ENCODE peak calls at places on chromosome 1, in ten cellular contexts. One of them, this sample, is unnamed.

GRCh38 chr1:63983391-63984256 is 209.8 kb downstream of the ROR1 start:
- DNase-seq in MCF 10A: no peak
- DNase-seq in hepatocyte: no peak
- DNase-seq in fibroblast of mammary gland: no peak
- DNase-seq in IMR-90: no peak
- DNase-seq in cardiac muscle cell: peak; percentile 4
- DNase-seq in fibroblast of lung: peak; percentile 30
- DNase-seq in left ventricle myocardium inferior: no peak
- DNase-seq in neural crest cell: no peak
- DNase-seq in astrocyte of the spinal cord: no peak
- DNase-seq in this sample: no peak

GRCh38 chr1:186812560-186812959 is 16.2 kb upstream of the PLA2G4A start:
- DNase-seq in MCF 10A: peak; percentile 65
- DNase-seq in hepatocyte: no peak
- DNase-seq in fibroblast of mammary gland: peak; percentile 86
- DNase-seq in IMR-90: peak; percentile 96
- DNase-seq in cardiac muscle cell: no peak
- DNase-seq in fibroblast of lung: peak; percentile 99
- DNase-seq in left ventricle myocardium inferior: no peak
- DNase-seq in neural crest cell: no peak
- DNase-seq in astrocyte of the spinal cord: peak; percentile 97
- DNase-seq in this sample: no peak

GRCh38 chr1:79775402-79775801 is 768.9 kb upstream of the ADGRL4 start:
- DNase-seq in MCF 10A: no peak
- DNase-seq in hepatocyte: no peak
- DNase-seq in fibroblast of mammary gland: no peak
- DNase-seq in IMR-90: no peak
- DNase-seq in cardiac muscle cell: no peak
- DNase-seq in fibroblast of lung: no peak
- DNase-seq in left ventricle myocardium inferior: no peak
- DNase-seq in neural crest cell: no peak
- DNase-seq in astrocyte of the spinal cord: no peak
- DNase-seq in this sample: no peak

GRCh38 chr1:218383681-218384080 is 38.5 kb downstream of the TGFB2 start:
- DNase-seq in MCF 10A: peak; percentile 95
- DNase-seq in hepatocyte: no peak
- DNase-seq in fibroblast of mammary gland: peak; percentile 12
- DNase-seq in IMR-90: no peak
- DNase-seq in cardiac muscle cell: no peak
- DNase-seq in fibroblast of lung: no peak
- DNase-seq in left ventricle myocardium inferior: no peak
- DNase-seq in neural crest cell: no peak
- DNase-seq in astrocyte of the spinal cord: no peak
- DNase-seq in this sample: no peak

GRCh38 chr1:107787299-107787698 is 177.7 kb downstream of the VAV3 start:
- DNase-seq in MCF 10A: peak; percentile 33
- DNase-seq in hepatocyte: no peak
- DNase-seq in fibroblast of mammary gland: peak; percentile 2
- DNase-seq in IMR-90: no peak
- DNase-seq in cardiac muscle cell: no peak
- DNase-seq in fibroblast of lung: no peak
- DNase-seq in left ventricle myocardium inferior: no peak
- DNase-seq in neural crest cell: no peak
- DNase-seq in astrocyte of the spinal cord: no peak
- DNase-seq in this sample: no peak

GRCh38 chr1:163290025-163290610 is 31.6 kb upstream of the NUF2 start:
- DNase-seq in MCF 10A: peak; percentile 91
- DNase-seq in hepatocyte: no peak
- DNase-seq in fibroblast of mammary gland: peak; percentile 61
- DNase-seq in IMR-90: peak; percentile 49
- DNase-seq in cardiac muscle cell: no peak
- DNase-seq in fibroblast of lung: no peak
- DNase-seq in left ventricle myocardium inferior: no peak
- DNase-seq in neural crest cell: no peak
- DNase-seq in astrocyte of the spinal cord: no peak
- DNase-seq in this sample: no peak

GRCh38 chr1:159953866-159954515 is at the start of gene SLAMF9:
- DNase-seq in MCF 10A: peak; percentile 23
- DNase-seq in hepatocyte: no peak
- DNase-seq in fibroblast of mammary gland: peak; percentile 72
- DNase-seq in IMR-90: peak; percentile 70
- DNase-seq in cardiac muscle cell: no peak
- DNase-seq in fibroblast of lung: peak; percentile 59
- DNase-seq in left ventricle myocardium inferior: no peak
- DNase-seq in neural crest cell: no peak
- DNase-seq in astrocyte of the spinal cord: peak; percentile 44
- DNase-seq in this sample: no peak

GRCh38 chr1:23424171-23424959 is at the start of gene TCEA3:
- DNase-seq in MCF 10A: no peak
- DNase-seq in hepatocyte: peak; percentile 77
- DNase-seq in fibroblast of mammary gland: no peak
- DNase-seq in IMR-90: no peak
- DNase-seq in cardiac muscle cell: peak; percentile 88
- DNase-seq in fibroblast of lung: no peak
- DNase-seq in left ventricle myocardium inferior: peak; percentile 68
- DNase-seq in neural crest cell: no peak
- DNase-seq in astrocyte of the spinal cord: no peak
- DNase-seq in this sample: no peak

GRCh38 chr1:155120253-155120652 is 7.4 kb upstream of the EFNA1 start:
- DNase-seq in MCF 10A: no peak
- DNase-seq in hepatocyte: no peak
- DNase-seq in fibroblast of mammary gland: no peak
- DNase-seq in IMR-90: no peak
- DNase-seq in cardiac muscle cell: no peak
- DNase-seq in fibroblast of lung: no peak
- DNase-seq in left ventricle myocardium inferior: no peak
- DNase-seq in neural crest cell: no peak
- DNase-seq in astrocyte of the spinal cord: no peak
- DNase-seq in this sample: no peak

GRCh38 chr1:155121249-155121648 is 6.4 kb upstream of the EFNA1 start:
- DNase-seq in MCF 10A: no peak
- DNase-seq in hepatocyte: no peak
- DNase-seq in fibroblast of mammary gland: no peak
- DNase-seq in IMR-90: no peak
- DNase-seq in cardiac muscle cell: no peak
- DNase-seq in fibroblast of lung: no peak
- DNase-seq in left ventricle myocardium inferior: no peak
- DNase-seq in neural crest cell: no peak
- DNase-seq in astrocyte of the spinal cord: no peak
- DNase-seq in this sample: no peak

GRCh38 chr1:155113450-155113985 is 14.2 kb upstream of the EFNA1 start:
- DNase-seq in MCF 10A: no peak
- DNase-seq in hepatocyte: no peak
- DNase-seq in fibroblast of mammary gland: no peak
- DNase-seq in IMR-90: no peak
- DNase-seq in cardiac muscle cell: no peak
- DNase-seq in fibroblast of lung: no peak
- DNase-seq in left ventricle myocardium inferior: no peak
- DNase-seq in neural crest cell: no peak
- DNase-seq in astrocyte of the spinal cord: no peak
- DNase-seq in this sample: no peak

GRCh38 chr1:155116113-155116764 is 11.4 kb upstream of the EFNA1 start:
- DNase-seq in MCF 10A: no peak
- DNase-seq in hepatocyte: no peak
- DNase-seq in fibroblast of mammary gland: no peak
- DNase-seq in IMR-90: no peak
- DNase-seq in cardiac muscle cell: no peak
- DNase-seq in fibroblast of lung: no peak
- DNase-seq in left ventricle myocardium inferior: no peak
- DNase-seq in neural crest cell: no peak
- DNase-seq in astrocyte of the spinal cord: no peak
- DNase-seq in this sample: no peak

GRCh38 chr1:155117610-155118009 is 10.1 kb upstream of the EFNA1 start:
- DNase-seq in MCF 10A: no peak
- DNase-seq in hepatocyte: no peak
- DNase-seq in fibroblast of mammary gland: no peak
- DNase-seq in IMR-90: no peak
- DNase-seq in cardiac muscle cell: no peak
- DNase-seq in fibroblast of lung: no peak
- DNase-seq in left ventricle myocardium inferior: no peak
- DNase-seq in neural crest cell: no peak
- DNase-seq in astrocyte of the spinal cord: no peak
- DNase-seq in this sample: no peak
- TF ChIP-seq CTCF in MCF 10A: no peak
- TF ChIP-seq CTCF in hepatocyte: no peak
- TF ChIP-seq CTCF in fibroblast of mammary gland: no peak
- TF ChIP-seq CTCF in IMR-90: no peak
- TF ChIP-seq CTCF in cardiac muscle cell: no peak
- TF ChIP-seq CTCF in fibroblast of lung: no peak
- TF ChIP-seq CTCF in left ventricle myocardium inferior: no peak
- TF ChIP-seq CTCF in neural crest cell: no peak
- TF ChIP-seq CTCF in astrocyte of the spinal cord: no peak
- TF ChIP-seq CTCF in this sample: no peak

GRCh38 chr1:37922767-37923550 is 23.9 kb downstream of the INPP5B start:
- DNase-seq in MCF 10A: no peak
- DNase-seq in hepatocyte: no peak
- DNase-seq in fibroblast of mammary gland: no peak
- DNase-seq in IMR-90: no peak
- DNase-seq in cardiac muscle cell: no peak
- DNase-seq in fibroblast of lung: no peak
- DNase-seq in left ventricle myocardium inferior: no peak
- DNase-seq in neural crest cell: no peak
- DNase-seq in astrocyte of the spinal cord: no peak
- DNase-seq in this sample: no peak

GRCh38 chr1:37923551-37923889 is 23.3 kb downstream of the INPP5B start:
- DNase-seq in MCF 10A: no peak
- DNase-seq in hepatocyte: no peak
- DNase-seq in fibroblast of mammary gland: no peak
- DNase-seq in IMR-90: no peak
- DNase-seq in cardiac muscle cell: no peak
- DNase-seq in fibroblast of lung: no peak
- DNase-seq in left ventricle myocardium inferior: no peak
- DNase-seq in neural crest cell: no peak
- DNase-seq in astrocyte of the spinal cord: no peak
- DNase-seq in this sample: no peak

GRCh38 chr1:37914719-37915483 is 32.0 kb downstream of the INPP5B start:
- DNase-seq in MCF 10A: no peak
- DNase-seq in hepatocyte: no peak
- DNase-seq in fibroblast of mammary gland: no peak
- DNase-seq in IMR-90: no peak
- DNase-seq in cardiac muscle cell: peak; percentile 21
- DNase-seq in fibroblast of lung: no peak
- DNase-seq in left ventricle myocardium inferior: no peak
- DNase-seq in neural crest cell: no peak
- DNase-seq in astrocyte of the spinal cord: no peak
- DNase-seq in this sample: no peak

GRCh38 chr1:37915484-37916093 is 31.3 kb downstream of the INPP5B start:
- DNase-seq in MCF 10A: no peak
- DNase-seq in hepatocyte: no peak
- DNase-seq in fibroblast of mammary gland: no peak
- DNase-seq in IMR-90: no peak
- DNase-seq in cardiac muscle cell: no peak
- DNase-seq in fibroblast of lung: no peak
- DNase-seq in left ventricle myocardium inferior: no peak
- DNase-seq in neural crest cell: no peak
- DNase-seq in astrocyte of the spinal cord: no peak
- DNase-seq in this sample: no peak

DNA sequence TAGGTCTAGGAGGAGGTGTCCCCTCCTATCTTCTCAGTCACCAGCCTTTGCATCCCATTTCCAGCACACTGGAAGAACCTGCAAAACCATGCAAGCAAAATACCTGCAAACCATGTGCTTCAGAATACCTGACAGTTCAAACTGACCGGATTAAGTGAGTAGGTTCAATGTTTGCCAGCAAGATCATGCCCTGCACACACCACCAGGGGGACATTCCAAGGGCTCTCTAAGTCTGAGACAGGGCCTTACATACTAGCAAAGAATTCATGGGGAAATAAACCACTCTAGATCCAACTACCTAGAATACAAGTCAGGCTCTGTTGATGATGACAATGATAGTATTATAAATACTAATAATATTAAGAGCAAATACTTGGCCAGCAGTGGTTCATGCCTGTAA is 27.6 kb downstream of the INPP5B start:
- DNase-seq in MCF 10A: peak; percentile 22
- DNase-seq in hepatocyte: peak; percentile 26
- DNase-seq in fibroblast of mammary gland: peak; percentile 38
- DNase-seq in IMR-90: peak; percentile 41
- DNase-seq in cardiac muscle cell: peak; percentile 16
- DNase-seq in fibroblast of lung: peak; percentile 15
- DNase-seq in left ventricle myocardium inferior: no peak
- DNase-seq in neural crest cell: no peak
- DNase-seq in astrocyte of the spinal cord: peak; percentile 20
- DNase-seq in this sample: no peak
- TF ChIP-seq CTCF in MCF 10A: peak; percentile 17
- TF ChIP-seq CTCF in hepatocyte: peak; percentile 23
- TF ChIP-seq CTCF in fibroblast of mammary gland: peak; percentile 60
- TF ChIP-seq CTCF in IMR-90: peak; percentile 45
- TF ChIP-seq CTCF in cardiac muscle cell: peak; percentile 53
- TF ChIP-seq CTCF in fibroblast of lung: peak; percentile 34
- TF ChIP-seq CTCF in left ventricle myocardium inferior: peak; percentile 32
- TF ChIP-seq CTCF in neural crest cell: peak; percentile 60
- TF ChIP-seq CTCF in astrocyte of the spinal cord: peak; percentile 53
- TF ChIP-seq CTCF in this sample: peak; percentile 66

GRCh38 chr1:32791881-32792280 is 25.3 kb downstream of the YARS1 start:
- DNase-seq in MCF 10A: peak; percentile 58
- DNase-seq in hepatocyte: no peak
- DNase-seq in fibroblast of mammary gland: peak; percentile 72
- DNase-seq in IMR-90: peak; percentile 60
- DNase-seq in cardiac muscle cell: no peak
- DNase-seq in fibroblast of lung: peak; percentile 71
- DNase-seq in left ventricle myocardium inferior: no peak
- DNase-seq in neural crest cell: no peak
- DNase-seq in astrocyte of the spinal cord: no peak
- DNase-seq in this sample: no peak

GRCh38 chr1:32783851-32784250 is 33.3 kb downstream of the YARS1 start:
- DNase-seq in MCF 10A: no peak
- DNase-seq in hepatocyte: no peak
- DNase-seq in fibroblast of mammary gland: no peak
- DNase-seq in IMR-90: no peak
- DNase-seq in cardiac muscle cell: no peak
- DNase-seq in fibroblast of lung: no peak
- DNase-seq in left ventricle myocardium inferior: no peak
- DNase-seq in neural crest cell: no peak
- DNase-seq in astrocyte of the spinal cord: no peak
- DNase-seq in this sample: no peak

GRCh38 chr1:32784817-32785216 is 32.3 kb downstream of the YARS1 start:
- DNase-seq in MCF 10A: no peak
- DNase-seq in hepatocyte: no peak
- DNase-seq in fibroblast of mammary gland: no peak
- DNase-seq in IMR-90: no peak
- DNase-seq in cardiac muscle cell: no peak
- DNase-seq in fibroblast of lung: no peak
- DNase-seq in left ventricle myocardium inferior: no peak
- DNase-seq in neural crest cell: no peak
- DNase-seq in astrocyte of the spinal cord: no peak
- DNase-seq in this sample: no peak

GRCh38 chr1:32782086-32782485 is 35.1 kb downstream of the YARS1 start:
- DNase-seq in MCF 10A: no peak
- DNase-seq in hepatocyte: no peak
- DNase-seq in fibroblast of mammary gland: peak; percentile 37
- DNase-seq in IMR-90: no peak
- DNase-seq in cardiac muscle cell: no peak
- DNase-seq in fibroblast of lung: peak; percentile 50
- DNase-seq in left ventricle myocardium inferior: no peak
- DNase-seq in neural crest cell: no peak
- DNase-seq in astrocyte of the spinal cord: peak; percentile 60
- DNase-seq in this sample: no peak

GRCh38 chr1:32786856-32787255 is 30.3 kb downstream of the YARS1 start:
- DNase-seq in MCF 10A: no peak
- DNase-seq in hepatocyte: no peak
- DNase-seq in fibroblast of mammary gland: peak; percentile 61
- DNase-seq in IMR-90: no peak
- DNase-seq in cardiac muscle cell: no peak
- DNase-seq in fibroblast of lung: peak; percentile 46
- DNase-seq in left ventricle myocardium inferior: no peak
- DNase-seq in neural crest cell: no peak
- DNase-seq in astrocyte of the spinal cord: no peak
- DNase-seq in this sample: no peak
- TF ChIP-seq CTCF in MCF 10A: no peak
- TF ChIP-seq CTCF in hepatocyte: peak; percentile 44
- TF ChIP-seq CTCF in fibroblast of mammary gland: peak; percentile 42
- TF ChIP-seq CTCF in IMR-90: peak; percentile 33
- TF ChIP-seq CTCF in cardiac muscle cell: peak; percentile 27
- TF ChIP-seq CTCF in fibroblast of lung: peak; percentile 35
- TF ChIP-seq CTCF in left ventricle myocardium inferior: peak; percentile 34
- TF ChIP-seq CTCF in neural crest cell: peak; percentile 62
- TF ChIP-seq CTCF in astrocyte of the spinal cord: peak; percentile 34
- TF ChIP-seq CTCF in this sample: peak; percentile 75

GRCh38 chr1:29444081-29444715 is 207.9 kb downstream of the PTPRU start:
- DNase-seq in MCF 10A: no peak
- DNase-seq in hepatocyte: no peak
- DNase-seq in fibroblast of mammary gland: no peak
- DNase-seq in IMR-90: no peak
- DNase-seq in cardiac muscle cell: no peak
- DNase-seq in fibroblast of lung: no peak
- DNase-seq in left ventricle myocardium inferior: no peak
- DNase-seq in neural crest cell: no peak
- DNase-seq in astrocyte of the spinal cord: no peak
- DNase-seq in this sample: no peak

GRCh38 chr1:29445330-29445729 is 209.0 kb downstream of the PTPRU start:
- DNase-seq in MCF 10A: no peak
- DNase-seq in hepatocyte: no peak
- DNase-seq in fibroblast of mammary gland: peak; percentile 44
- DNase-seq in IMR-90: no peak
- DNase-seq in cardiac muscle cell: no peak
- DNase-seq in fibroblast of lung: no peak
- DNase-seq in left ventricle myocardium inferior: no peak
- DNase-seq in neural crest cell: no peak
- DNase-seq in astrocyte of the spinal cord: no peak
- DNase-seq in this sample: no peak

GRCh38 chr1:29447368-29447767 is 211.0 kb downstream of the PTPRU start:
- DNase-seq in MCF 10A: no peak
- DNase-seq in hepatocyte: no peak
- DNase-seq in fibroblast of mammary gland: no peak
- DNase-seq in IMR-90: no peak
- DNase-seq in cardiac muscle cell: no peak
- DNase-seq in fibroblast of lung: no peak
- DNase-seq in left ventricle myocardium inferior: no peak
- DNase-seq in neural crest cell: no peak
- DNase-seq in astrocyte of the spinal cord: no peak
- DNase-seq in this sample: no peak

GRCh38 chr1:29441916-29442668 is 205.8 kb downstream of the PTPRU start:
- DNase-seq in MCF 10A: no peak
- DNase-seq in hepatocyte: no peak
- DNase-seq in fibroblast of mammary gland: no peak
- DNase-seq in IMR-90: no peak
- DNase-seq in cardiac muscle cell: no peak
- DNase-seq in fibroblast of lung: no peak
- DNase-seq in left ventricle myocardium inferior: no peak
- DNase-seq in neural crest cell: no peak
- DNase-seq in astrocyte of the spinal cord: no peak
- DNase-seq in this sample: no peak

GRCh38 chr1:29444782-29445325 is 208.5 kb downstream of the PTPRU start:
- DNase-seq in MCF 10A: no peak
- DNase-seq in hepatocyte: no peak
- DNase-seq in fibroblast of mammary gland: no peak
- DNase-seq in IMR-90: no peak
- DNase-seq in cardiac muscle cell: no peak
- DNase-seq in fibroblast of lung: no peak
- DNase-seq in left ventricle myocardium inferior: no peak
- DNase-seq in neural crest cell: no peak
- DNase-seq in astrocyte of the spinal cord: no peak
- DNase-seq in this sample: no peak
- TF ChIP-seq CTCF in MCF 10A: no peak
- TF ChIP-seq CTCF in hepatocyte: no peak
- TF ChIP-seq CTCF in fibroblast of mammary gland: no peak
- TF ChIP-seq CTCF in IMR-90: no peak
- TF ChIP-seq CTCF in cardiac muscle cell: no peak
- TF ChIP-seq CTCF in fibroblast of lung: no peak
- TF ChIP-seq CTCF in left ventricle myocardium inferior: no peak
- TF ChIP-seq CTCF in neural crest cell: no peak
- TF ChIP-seq CTCF in astrocyte of the spinal cord: no peak
- TF ChIP-seq CTCF in this sample: no peak